ENCODE peak calls at places on chromosomes 2 and 18, in eight cellular contexts. One of them, this sample, is unnamed.

GRCh38 chr2:233795735-233796171 is 17.6 kb downstream of the MROH2A start:
- DNase-seq in HCT116: no peak
- DNase-seq in mammary epithelial cell: no peak
- DNase-seq in GM23248: no peak
- DNase-seq in hepatocyte: no peak
- DNase-seq in PC-9: no peak
- DNase-seq in K562: no peak
- DNase-seq in H1: no peak
- DNase-seq in this sample: no peak

GRCh38 chr2:152581360-152581759 is 135.9 kb downstream of the PRPF40A start:
- DNase-seq in PC-9: no peak
- DNase-seq in mammary epithelial cell: peak
- DNase-seq in HCT116: no peak
- DNase-seq in K562: no peak
- DNase-seq in GM23248: no peak
- DNase-seq in H1: no peak
- DNase-seq in hepatocyte: no peak
- DNase-seq in this sample: no peak

GRCh38 chr2:119760237-119760807 is 600 bp downstream of the PTPN4 start:
- DNase-seq in GM23248: no peak
- DNase-seq in HCT116: no peak
- DNase-seq in K562: no peak
- DNase-seq in mammary epithelial cell: no peak
- DNase-seq in PC-9: no peak
- DNase-seq in H1: no peak
- DNase-seq in hepatocyte: no peak
- DNase-seq in this sample: peak

GRCh38 chr2:36769106-36769505 is 72.6 kb downstream of the VIT start:
- DNase-seq in hepatocyte: no peak
- DNase-seq in K562: no peak
- DNase-seq in HCT116: no peak
- DNase-seq in mammary epithelial cell: no peak
- DNase-seq in GM23248: peak
- DNase-seq in H1: no peak
- DNase-seq in PC-9: no peak
- DNase-seq in this sample: no peak

GRCh38 chr2:85813978-85814801 is 60.4 kb downstream of the ATOH8 start:
- DNase-seq in GM23248: peak
- DNase-seq in hepatocyte: peak
- DNase-seq in PC-9: peak
- DNase-seq in HCT116: peak
- DNase-seq in K562: peak
- DNase-seq in mammary epithelial cell: peak
- DNase-seq in H1: peak
- DNase-seq in this sample: peak

GRCh38 chr2:105538840-105539239 is 140.0 kb upstream of the FHL2 start:
- DNase-seq in HCT116: no peak
- DNase-seq in hepatocyte: no peak
- DNase-seq in GM23248: no peak
- DNase-seq in K562: no peak
- DNase-seq in PC-9: no peak
- DNase-seq in mammary epithelial cell: no peak
- DNase-seq in H1: no peak
- DNase-seq in this sample: no peak

GRCh38 chr18:76564636-76565237 is 69.7 kb upstream of the ZNF516 start:
- DNase-seq in HCT116: no peak
- DNase-seq in H1: no peak
- DNase-seq in PC-9: no peak
- DNase-seq in hepatocyte: no peak
- DNase-seq in GM23248: no peak
- DNase-seq in mammary epithelial cell: peak
- DNase-seq in K562: no peak
- DNase-seq in this sample: no peak

GRCh38 chr2:166419616-166419934 is 43.8 kb upstream of the SCN9A start:
- DNase-seq in K562: peak
- DNase-seq in HCT116: peak
- DNase-seq in PC-9: no peak
- DNase-seq in hepatocyte: peak
- DNase-seq in GM23248: peak
- DNase-seq in H1: no peak
- DNase-seq in mammary epithelial cell: peak
- DNase-seq in this sample: peak

GRCh38 chr2:172672999-172673726 is 62.5 kb upstream of the RAPGEF4 start:
- DNase-seq in PC-9: peak
- DNase-seq in GM23248: peak
- DNase-seq in hepatocyte: peak
- DNase-seq in K562: no peak
- DNase-seq in H1: no peak
- DNase-seq in HCT116: no peak
- DNase-seq in mammary epithelial cell: peak
- DNase-seq in this sample: no peak

GRCh38 chr2:3277050-3277747 is 100.4 kb downstream of the EIPR1 start:
- DNase-seq in HCT116: no peak
- DNase-seq in K562: no peak
- DNase-seq in H1: no peak
- DNase-seq in GM23248: no peak
- DNase-seq in PC-9: no peak
- DNase-seq in mammary epithelial cell: no peak
- DNase-seq in hepatocyte: no peak
- DNase-seq in this sample: no peak

GRCh38 chr2:157304811-157305712 is 20.6 kb downstream of the ERMN start:
- DNase-seq in HCT116: no peak
- DNase-seq in mammary epithelial cell: no peak
- DNase-seq in H1: no peak
- DNase-seq in PC-9: no peak
- DNase-seq in GM23248: peak
- DNase-seq in K562: no peak
- DNase-seq in hepatocyte: no peak
- DNase-seq in this sample: no peak

GRCh38 chr2:225190987-225191386 is 148.7 kb upstream of the DOCK10 start:
- DNase-seq in H1: no peak
- DNase-seq in mammary epithelial cell: no peak
- DNase-seq in HCT116: no peak
- DNase-seq in hepatocyte: no peak
- DNase-seq in PC-9: no peak
- DNase-seq in GM23248: no peak
- DNase-seq in K562: no peak
- DNase-seq in this sample: no peak

GRCh38 chr2:240728361-240728760 is 36.7 kb downstream of the AQP12A start:
- DNase-seq in H1: no peak
- DNase-seq in HCT116: no peak
- DNase-seq in hepatocyte: no peak
- DNase-seq in GM23248: no peak
- DNase-seq in PC-9: no peak
- DNase-seq in K562: no peak
- DNase-seq in mammary epithelial cell: no peak
- DNase-seq in this sample: no peak

GRCh38 chr2:162929571-162929970 is 91.0 kb upstream of the KCNH7 start:
- DNase-seq in HCT116: no peak
- DNase-seq in H1: no peak
- DNase-seq in mammary epithelial cell: no peak
- DNase-seq in K562: no peak
- DNase-seq in GM23248: peak
- DNase-seq in PC-9: no peak
- DNase-seq in hepatocyte: no peak
- DNase-seq in this sample: no peak

GRCh38 chr2:51324028-51324427 is 292.1 kb upstream of the NRXN1 start:
- DNase-seq in GM23248: no peak
- DNase-seq in H1: no peak
- DNase-seq in mammary epithelial cell: no peak
- DNase-seq in PC-9: no peak
- DNase-seq in hepatocyte: no peak
- DNase-seq in K562: no peak
- DNase-seq in HCT116: no peak
- DNase-seq in this sample: no peak

GRCh38 chr2:73283545-73284295 is 558 bp downstream of the FBXO41 start:
- DNase-seq in GM23248: no peak
- DNase-seq in mammary epithelial cell: no peak
- DNase-seq in HCT116: no peak
- DNase-seq in PC-9: no peak
- DNase-seq in H1: no peak
- DNase-seq in hepatocyte: no peak
- DNase-seq in K562: peak
- DNase-seq in this sample: peak
- TF ChIP-seq EZH2 in GM23248: no peak
- TF ChIP-seq EZH2 in mammary epithelial cell: no peak
- TF ChIP-seq EZH2 in HCT116: no peak
- TF ChIP-seq EZH2 in PC-9: no peak
- TF ChIP-seq EZH2 in H1: no peak
- TF ChIP-seq EZH2 in hepatocyte: no peak
- TF ChIP-seq EZH2 in K562: no peak
- TF ChIP-seq EZH2 in this sample: no peak

GRCh38 chr2:136114392-136114791 is 3.6 kb downstream of the CXCR4 start:
- DNase-seq in HCT116: no peak
- DNase-seq in H1: no peak
- DNase-seq in GM23248: no peak
- DNase-seq in PC-9: no peak
- DNase-seq in K562: no peak
- DNase-seq in mammary epithelial cell: no peak
- DNase-seq in hepatocyte: peak
- DNase-seq in this sample: no peak

GRCh38 chr2:136112317-136112891 is 5.5 kb downstream of the CXCR4 start:
- DNase-seq in PC-9: no peak
- DNase-seq in H1: no peak
- DNase-seq in HCT116: no peak
- DNase-seq in GM23248: no peak
- DNase-seq in mammary epithelial cell: no peak
- DNase-seq in K562: no peak
- DNase-seq in hepatocyte: no peak
- DNase-seq in this sample: no peak

GRCh38 chr2:136112949-136113766 is 4.8 kb downstream of the CXCR4 start:
- DNase-seq in H1: no peak
- DNase-seq in HCT116: no peak
- DNase-seq in mammary epithelial cell: no peak
- DNase-seq in K562: no peak
- DNase-seq in PC-9: no peak
- DNase-seq in GM23248: no peak
- DNase-seq in hepatocyte: no peak
- DNase-seq in this sample: no peak

GRCh38 chr2:136115183-136115751 is 2.7 kb downstream of the CXCR4 start:
- DNase-seq in K562: no peak
- DNase-seq in HCT116: no peak
- DNase-seq in PC-9: no peak
- DNase-seq in mammary epithelial cell: no peak
- DNase-seq in H1: no peak
- DNase-seq in hepatocyte: no peak
- DNase-seq in GM23248: no peak
- DNase-seq in this sample: no peak

DNA sequence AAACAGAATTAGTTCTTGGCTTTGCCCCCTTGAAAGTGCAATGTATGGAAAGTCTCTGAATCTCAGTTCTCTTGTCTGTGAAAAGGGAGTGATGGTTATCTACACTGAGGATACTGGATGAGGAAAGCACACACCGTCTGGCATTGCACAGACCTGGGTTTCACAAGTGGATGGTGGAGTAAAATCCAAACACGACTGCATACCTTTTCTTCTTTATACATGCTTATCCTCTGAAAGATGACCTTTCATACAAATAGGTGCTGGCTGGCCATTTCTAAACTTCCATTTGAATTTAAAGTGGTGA is 4.2 kb downstream of the CXCR4 start:
- DNase-seq in K562: no peak
- DNase-seq in mammary epithelial cell: no peak
- DNase-seq in GM23248: no peak
- DNase-seq in hepatocyte: no peak
- DNase-seq in HCT116: no peak
- DNase-seq in PC-9: no peak
- DNase-seq in H1: no peak
- DNase-seq in this sample: no peak
- H3K4me3 ChIP-seq in K562: no peak
- H3K4me3 ChIP-seq in mammary epithelial cell: no peak
- H3K4me3 ChIP-seq in GM23248: no peak
- H3K4me3 ChIP-seq in hepatocyte: no peak
- H3K4me3 ChIP-seq in HCT116: no peak
- H3K4me3 ChIP-seq in PC-9: no peak
- H3K4me3 ChIP-seq in H1: no peak
- H3K4me3 ChIP-seq in this sample: no peak

GRCh38 chr18:32802606-32803451 is 30.0 kb upstream of the KLHL14 start:
- DNase-seq in PC-9: no peak
- DNase-seq in H1: no peak
- DNase-seq in GM23248: no peak
- DNase-seq in HCT116: no peak
- DNase-seq in mammary epithelial cell: no peak
- DNase-seq in K562: no peak
- DNase-seq in hepatocyte: no peak
- DNase-seq in this sample: no peak

GRCh38 chr18:32803571-32803970 is 30.7 kb upstream of the KLHL14 start:
- DNase-seq in H1: no peak
- DNase-seq in PC-9: no peak
- DNase-seq in mammary epithelial cell: no peak
- DNase-seq in HCT116: no peak
- DNase-seq in GM23248: no peak
- DNase-seq in K562: no peak
- DNase-seq in hepatocyte: no peak
- DNase-seq in this sample: no peak

GRCh38 chr18:32798209-32798960 is 25.6 kb upstream of the KLHL14 start:
- DNase-seq in mammary epithelial cell: no peak
- DNase-seq in H1: no peak
- DNase-seq in GM23248: no peak
- DNase-seq in HCT116: no peak
- DNase-seq in K562: no peak
- DNase-seq in hepatocyte: no peak
- DNase-seq in PC-9: no peak
- DNase-seq in this sample: no peak

GRCh38 chr18:32804126-32804888 is 31.5 kb upstream of the KLHL14 start:
- DNase-seq in K562: no peak
- DNase-seq in PC-9: no peak
- DNase-seq in hepatocyte: no peak
- DNase-seq in mammary epithelial cell: no peak
- DNase-seq in H1: no peak
- DNase-seq in GM23248: no peak
- DNase-seq in HCT116: no peak
- DNase-seq in this sample: no peak

GRCh38 chr18:32801236-32801635 is 28.4 kb upstream of the KLHL14 start:
- DNase-seq in hepatocyte: no peak
- DNase-seq in K562: no peak
- DNase-seq in PC-9: no peak
- DNase-seq in H1: no peak
- DNase-seq in GM23248: no peak
- DNase-seq in mammary epithelial cell: no peak
- DNase-seq in HCT116: no peak
- DNase-seq in this sample: no peak
- H3K4me2 ChIP-seq in hepatocyte: no peak
- H3K4me2 ChIP-seq in K562: no peak
- H3K4me2 ChIP-seq in PC-9: no peak
- H3K4me2 ChIP-seq in H1: no peak
- H3K4me2 ChIP-seq in GM23248: no peak
- H3K4me2 ChIP-seq in mammary epithelial cell: no peak
- H3K4me2 ChIP-seq in HCT116: no peak
- H3K4me2 ChIP-seq in this sample: no peak

GRCh38 chr2:176136375-176137248 is 7.1 kb downstream of the HOXD8 start:
- DNase-seq in GM23248: peak
- DNase-seq in K562: no peak
- DNase-seq in PC-9: no peak
- DNase-seq in hepatocyte: peak
- DNase-seq in HCT116: no peak
- DNase-seq in H1: no peak
- DNase-seq in mammary epithelial cell: no peak
- DNase-seq in this sample: no peak
- TF ChIP-seq EZH2 in GM23248: no peak
- TF ChIP-seq EZH2 in K562: no peak
- TF ChIP-seq EZH2 in PC-9: no peak
- TF ChIP-seq EZH2 in hepatocyte: peak
- TF ChIP-seq EZH2 in HCT116: no peak
- TF ChIP-seq EZH2 in H1: peak
- TF ChIP-seq EZH2 in mammary epithelial cell: no peak
- TF ChIP-seq EZH2 in this sample: no peak